ENCODE peak calls at places on chromosome 1, in nine cellular contexts. E, L, J, H, B, D, N, U and W are unnamed samples.

GRCh38 chr1:154753426-154753825 is 116.7 kb downstream of the KCNN3 start:
- DNase-seq in E (no peak), L (no peak), J (no peak), H (no peak), B (no peak), D (no peak), N (no peak), U (no peak), W (no peak)

GRCh38 chr1:179229214-179230140 is at the start of gene ABL2:
- DNase-seq in E (peak; percentile 94), L (peak; percentile 85), J (peak; percentile 26), H (peak; percentile 88), B (peak; percentile 58), D (peak; percentile 75), N (peak; percentile 83), U (no peak), W (peak; percentile 32)

GRCh38 chr1:25519624-25520023 is 23.8 kb upstream of the LDLRAP1 start:
- DNase-seq in E (peak; percentile 8), L (no peak), J (no peak), H (peak; percentile 74), B (no peak), D (no peak), N (no peak), U (no peak), W (no peak)

GRCh38 chr1:24828183-24828886 is 83.1 kb downstream of the CLIC4 start:
- DNase-seq in E (no peak), L (no peak), J (no peak), H (no peak), B (no peak), D (no peak), N (no peak), U (no peak), W (no peak)

GRCh38 chr1:116425987-116426386 is 52.9 kb downstream of the ATP1A1 start:
- DNase-seq in E (no peak), L (no peak), J (no peak), H (no peak), B (no peak), D (no peak), N (no peak), U (no peak), W (no peak)

GRCh38 chr1:85148524-85149250 is 52.1 kb downstream of the SYDE2 start:
- DNase-seq in E (no peak), L (no peak), J (no peak), H (peak; percentile 54), B (no peak), D (no peak), N (no peak), U (peak; percentile 73), W (no peak)

GRCh38 chr1:101165944-101166343 is 70.9 kb upstream of the S1PR1 start:
- DNase-seq in E (peak; percentile 4), L (peak; percentile 72), J (no peak), H (no peak), B (no peak), D (no peak), N (peak; percentile 31), U (no peak), W (no peak)

GRCh38 chr1:224298344-224299330 is 31.3 kb downstream of the NVL start:
- DNase-seq in E (no peak), L (no peak), J (no peak), H (no peak), B (no peak), D (no peak), N (no peak), U (no peak), W (no peak)